ENCODE peak calls at places on chromosomes 3 and 15, in ten cellular contexts. U is HCT116, O is adrenal gland, B is esophagus squamous epithelium, N is A673, C is endothelial cell, G is heart left ventricle, M is GM13977, H is RWPE1, J is ovary. L is an unnamed sample.
A peak's percentile ranks its signal among the peaks of the same experiment; 100 is the strongest.

GRCh38 chr3:148175215-148175614 is 522.5 kb upstream of the AGTR1 start:
- DNase-seq in U (no peak), B (no peak), C (no peak), J (no peak), O (no peak), N (no peak), G (no peak), H (no peak), M (no peak), L (no peak)

GRCh38 chr15:48144889-48145288 is 24.1 kb downstream of the SLC24A5 start:
- DNase-seq in G (no peak), M (peak; percentile 7), H (no peak), B (no peak), C (no peak), N (no peak), J (no peak), U (no peak), O (no peak), L (peak; percentile 15)

GRCh38 chr3:104102386-104102785 is 1264.3 kb upstream of the ALCAM start:
- DNase-seq in C (peak; percentile 19), B (no peak), U (peak; percentile 45), N (peak; percentile 80), H (peak; percentile 1), J (no peak), G (no peak), O (no peak), M (peak; percentile 37), L (peak; percentile 19)

GRCh38 chr3:30231277-30232141 is 374.9 kb upstream of the TGFBR2 start:
- DNase-seq in G (no peak), B (no peak), J (no peak), C (no peak), N (no peak), O (no peak), M (no peak), U (no peak), H (no peak), L (no peak)

GRCh38 chr15:65409284-65409631 is 13.5 kb downstream of the IGDCC4 start:
- DNase-seq in U (no peak), B (no peak), G (no peak), H (no peak), C (no peak), O (no peak), N (no peak), J (no peak), M (no peak), L (peak; percentile 52)

GRCh38 chr3:76570436-76571057 is 469.4 kb upstream of the ROBO2 start:
- DNase-seq in N (peak; percentile 16), U (no peak), M (peak; percentile 8), C (no peak), J (no peak), B (no peak), H (peak; percentile 8), G (no peak), O (no peak), L (no peak)

GRCh38 chr3:24306518-24306917 is 188.1 kb downstream of the THRB start:
- DNase-seq in J (no peak), H (no peak), U (no peak), N (no peak), G (no peak), B (no peak), C (no peak), O (no peak), M (no peak), L (no peak)

GRCh38 chr3:151219056-151219455 is 16.0 kb upstream of the GPR171 start:
- DNase-seq in H (peak; percentile 84), O (no peak), C (no peak), N (peak; percentile 8), J (no peak), M (no peak), B (no peak), U (peak; percentile 43), G (no peak), L (no peak)

GRCh38 chr3:14141602-14142315 is 16.9 kb downstream of the TMEM43 start:
- DNase-seq in C (no peak), M (no peak), N (no peak), B (no peak), J (no peak), H (no peak), G (no peak), O (peak; percentile 22), U (no peak), L (no peak)

GRCh38 chr3:63724987-63725386 is 72.5 kb downstream of the SNTN start:
- DNase-seq in O (no peak), N (no peak), H (peak; percentile 90), M (no peak), U (no peak), J (no peak), C (no peak), G (no peak), B (no peak), L (no peak)

GRCh38 chr3:160810360-160810759 is 54.3 kb downstream of the PPM1L start:
- DNase-seq in U (no peak), H (no peak), B (no peak), O (no peak), C (no peak), J (no peak), N (no peak), M (no peak), G (no peak), L (no peak)

GRCh38 chr3:126510323-126510910 is 7.2 kb downstream of the UROC1 start:
- DNase-seq in J (peak; percentile 41), C (no peak), B (no peak), H (no peak), G (peak; percentile 33), U (no peak), O (no peak), M (no peak), N (no peak), L (no peak)

GRCh38 chr15:83533548-83533947 is 86.4 kb downstream of the SH3GL3 start:
- DNase-seq in U (no peak), B (no peak), J (no peak), N (no peak), G (no peak), C (no peak), O (no peak), M (no peak), H (no peak), L (no peak)

DNA sequence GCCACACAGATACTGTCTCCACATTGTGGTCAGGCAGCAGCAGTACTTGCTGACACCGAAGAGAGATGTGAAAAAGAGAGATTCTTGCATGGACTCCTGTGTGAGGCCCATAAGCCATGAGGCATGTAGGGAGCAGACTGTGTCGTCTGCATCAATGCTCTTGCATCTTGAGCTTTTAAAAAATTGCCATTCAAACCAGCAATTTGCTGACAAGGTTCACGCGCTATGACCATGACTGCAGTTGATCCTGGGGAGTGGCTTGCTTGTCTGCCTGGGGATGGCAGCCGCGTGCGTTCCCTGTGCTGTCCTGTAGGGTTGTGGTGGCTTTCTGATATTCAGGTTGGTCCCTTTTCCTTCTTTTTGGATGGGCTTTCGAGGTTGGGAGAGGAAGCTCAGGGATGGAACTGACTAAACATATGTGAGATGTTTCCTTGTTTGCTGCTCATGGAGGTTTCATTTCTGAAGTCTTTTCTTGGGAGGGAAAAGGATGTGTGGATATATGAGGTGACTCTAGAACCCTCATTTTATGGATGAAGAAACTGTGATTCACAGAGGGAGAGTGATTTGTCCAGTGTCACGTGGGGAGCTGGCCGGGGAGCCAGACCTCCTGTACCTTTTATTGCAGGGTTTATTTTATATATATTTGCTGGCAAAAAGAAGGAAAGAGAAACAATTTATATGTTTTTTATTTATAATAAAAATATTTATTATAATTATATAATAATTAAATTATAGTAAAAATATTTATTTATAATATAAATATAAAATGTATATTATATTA is 48.6 kb downstream of the LPP start:
- DNase-seq in C (peak; percentile 21), O (no peak), H (no peak), B (no peak), M (no peak), J (no peak), U (peak; percentile 2), G (no peak), N (peak; percentile 28), L (no peak)
- TF ChIP-seq CTCF in C (no peak), O (peak; percentile 23), H (no peak), B (no peak), M (no peak), J (no peak), U (peak; percentile 37), G (no peak), N (no peak), L (no peak)

GRCh38 chr15:78438595-78439285 is 724 bp downstream of the IREB2 start:
- DNase-seq in N (peak; percentile 44), O (peak; percentile 50), U (no peak), C (peak; percentile 49), B (no peak), G (no peak), H (peak; percentile 49), M (no peak), J (no peak), L (no peak)
- TF ChIP-seq CTCF in N (peak; percentile 35), O (no peak), U (peak; percentile 31), C (no peak), B (no peak), G (peak; percentile 11), H (peak; percentile 33), M (no peak), J (no peak), L (no peak)

DNA sequence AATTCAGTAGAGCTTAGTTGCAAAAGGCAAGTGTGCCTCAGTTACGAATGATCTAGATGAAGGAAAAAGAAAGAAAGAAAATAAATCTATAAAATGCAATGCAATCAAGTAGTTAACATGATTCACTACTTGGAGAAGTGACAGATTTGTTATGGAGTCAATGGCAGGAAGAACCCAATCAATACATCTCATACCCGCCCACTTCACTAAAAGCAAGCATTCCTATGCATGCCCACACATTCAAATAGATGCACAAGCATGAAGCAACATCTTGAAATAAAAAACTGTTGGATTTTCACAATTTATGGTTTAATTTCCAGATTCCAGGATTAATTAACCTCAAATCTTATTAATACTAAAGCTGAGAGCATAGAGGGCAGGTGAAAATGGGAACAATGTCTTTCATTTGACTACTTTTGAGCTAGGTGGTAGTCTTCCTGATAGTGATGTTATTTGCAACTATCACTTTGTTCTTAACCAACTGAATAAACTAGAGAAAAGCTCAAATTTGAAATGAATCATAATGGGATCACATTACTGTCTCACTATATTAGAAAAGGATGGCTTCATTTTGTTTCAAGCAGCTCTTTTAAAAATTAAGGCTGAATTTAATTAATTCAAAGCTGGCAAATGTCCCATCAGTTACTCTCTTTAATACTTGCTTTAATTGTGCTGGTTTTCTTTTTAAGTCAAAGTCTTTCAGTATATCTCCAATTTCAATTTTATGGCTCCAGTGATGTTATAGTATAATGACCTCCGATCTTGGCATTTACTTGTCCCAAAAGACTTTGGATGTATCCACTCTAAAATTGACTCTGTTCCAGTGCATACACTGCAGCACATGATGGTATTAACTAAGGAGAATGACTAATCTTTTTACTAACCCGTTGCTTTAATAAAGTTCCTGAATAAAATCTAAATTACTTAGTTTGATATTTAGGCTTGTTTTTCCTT is 46.7 kb upstream of the CCDC50 start:
- DNase-seq in B (no peak), O (no peak), N (peak; percentile 59), U (no peak), C (no peak), J (no peak), G (no peak), H (no peak), M (no peak), L (no peak)
- TF ChIP-seq CTCF in B (no peak), O (no peak), N (no peak), U (no peak), C (no peak), J (no peak), G (no peak), H (no peak), M (no peak), L (no peak)

DNA sequence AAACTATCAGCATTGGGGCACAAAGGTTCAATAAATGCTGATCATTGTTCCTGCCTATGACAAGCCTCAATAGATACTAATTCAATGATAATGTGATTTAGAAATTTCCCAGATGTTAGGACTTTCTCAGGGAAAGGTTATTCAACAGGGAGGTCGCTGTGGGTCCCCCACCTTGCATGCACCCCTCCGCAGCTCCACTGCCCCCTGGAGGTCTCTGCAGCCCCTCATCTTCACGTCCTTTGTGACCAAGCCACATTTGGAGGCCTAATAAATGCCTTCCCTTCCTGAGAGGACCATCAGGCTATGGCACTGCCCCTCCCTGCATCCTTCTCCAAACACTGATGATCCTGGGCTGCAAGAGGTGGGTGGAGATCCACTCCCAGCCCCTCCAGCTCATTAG is 50.2 kb downstream of the NOX5 start:
- DNase-seq in H (no peak), G (no peak), N (no peak), O (no peak), U (no peak), C (no peak), B (no peak), J (no peak), M (no peak), L (no peak)
- TF ChIP-seq CTCF in H (no peak), G (no peak), N (peak; percentile 41), O (no peak), U (no peak), C (no peak), B (no peak), J (no peak), M (no peak), L (peak; percentile 26)

L was measured in GM06990.